ENCODE peak calls at places on chromosomes 6 and 20, in four cellular contexts. C is body of pancreas, B is fibroblast of mammary gland, Z is HFFc6. E is an unnamed sample.

GRCh38 chr6:52390361-52390727 is 28.4 kb downstream of the PAQR8 start:
- DNase-seq in C (peak), B (peak), Z (peak), E (peak)

GRCh38 chr6:166514196-166514595 is 72.3 kb downstream of the RAMACL start:
- DNase-seq in C (no peak), B (no peak), Z (no peak), E (no peak)

GRCh38 chr6:6736753-6737654 is 148.5 kb downstream of the LY86 start:
- DNase-seq in C (no peak), B (peak), Z (peak), E (no peak)

GRCh38 chr6:83114164-83114563 is 46.7 kb downstream of the DOP1A start:
- DNase-seq in C (no peak), B (peak), Z (peak), E (peak)

GRCh38 chr6:118931436-118931835 is 3.5 kb downstream of the MCM9 start:
- DNase-seq in C (no peak), B (no peak), Z (no peak), E (peak)

GRCh38 chr6:4446982-4447381 is 311.6 kb upstream of the ECI2 start:
- DNase-seq in C (no peak), B (peak), Z (peak), E (no peak)

GRCh38 chr6:26187981-26188635 is 100.9 kb downstream of the HFE start:
- DNase-seq in C (no peak), B (no peak), Z (peak), E (peak)

GRCh38 chr20:50663095-50663821 is 28.1 kb downstream of the RIPOR3 start:
- DNase-seq in C (peak), B (no peak), Z (no peak), E (peak)

GRCh38 chr20:31824554-31825313 is 5.6 kb downstream of the MYLK2 start:
- DNase-seq in C (no peak), B (no peak), Z (no peak), E (no peak)

GRCh38 chr6:22113046-22113766 is 183.6 kb downstream of the PRL start:
- DNase-seq in C (peak), B (peak), Z (peak), E (peak)

GRCh38 chr20:24485981-24486380 is 16.6 kb downstream of the SYNDIG1 start:
- DNase-seq in C (no peak), B (no peak), Z (no peak), E (no peak)

GRCh38 chr6:79384845-79385244 is 150.4 kb upstream of the HMGN3 start:
- DNase-seq in C (peak), B (peak), Z (no peak), E (no peak)

GRCh38 chr6:156848533-156848932 is 71.4 kb downstream of the ARID1B start:
- DNase-seq in C (no peak), B (peak), Z (no peak), E (no peak)

GRCh38 chr20:51586005-51586440 is 43.5 kb upstream of the NFATC2 start:
- DNase-seq in C (no peak), B (peak), Z (peak), E (peak)

GRCh38 chr6:72787521-72788031 is 165.7 kb downstream of the KCNQ5 start:
- DNase-seq in C (no peak), B (peak), Z (peak), E (peak)

GRCh38 chr6:26123675-26124549 is 36.7 kb downstream of the HFE start:
- DNase-seq in C (peak), B (peak), Z (peak), E (peak)

GRCh38 chr20:461254-462198 is 807 bp downstream of the TBC1D20 start:
- DNase-seq in C (peak), B (peak), Z (peak), E (peak)

GRCh38 chr6:12232339-12232738 is 57.8 kb upstream of the EDN1 start:
- DNase-seq in C (no peak), B (peak), Z (peak), E (no peak)

GRCh38 chr6:139539852-139540251 is 165.4 kb upstream of the CITED2 start:
- DNase-seq in C (peak), B (peak), Z (peak), E (peak)

GRCh38 chr6:155327326-155328073 is 13.2 kb upstream of the TFB1M start:
- DNase-seq in C (peak), B (peak), Z (peak), E (peak)

GRCh38 chr6:90350689-90351554 is 54.3 kb upstream of the BACH2 start:
- DNase-seq in C (peak), B (no peak), Z (no peak), E (no peak)

GRCh38 chr6:9095671-9096260 is 660.4 kb upstream of the SLC35B3 start:
- DNase-seq in C (no peak), B (no peak), Z (no peak), E (no peak)

GRCh38 chr6:45786243-45786795 is 229.3 kb downstream of the CLIC5 start:
- DNase-seq in C (peak), B (no peak), Z (no peak), E (no peak)

GRCh38 chr20:8757146-8757545 is 311.7 kb upstream of the PLCB4 start:
- DNase-seq in C (no peak), B (peak), Z (peak), E (no peak)

GRCh38 chr6:166604911-166605310 is 18.4 kb upstream of the RAMACL start:
- DNase-seq in C (no peak), B (no peak), Z (no peak), E (no peak)

GRCh38 chr20:3740600-3741301 is 8.3 kb downstream of the HSPA12B start:
- DNase-seq in C (no peak), B (no peak), Z (no peak), E (no peak)

GRCh38 chr6:34459899-34460593 is 5.8 kb upstream of the PACSIN1 start:
- DNase-seq in C (peak), B (peak), Z (no peak), E (peak)

GRCh38 chr6:16095180-16095579 is 33.7 kb upstream of the MYLIP start:
- DNase-seq in C (no peak), B (no peak), Z (no peak), E (no peak)

DNA sequence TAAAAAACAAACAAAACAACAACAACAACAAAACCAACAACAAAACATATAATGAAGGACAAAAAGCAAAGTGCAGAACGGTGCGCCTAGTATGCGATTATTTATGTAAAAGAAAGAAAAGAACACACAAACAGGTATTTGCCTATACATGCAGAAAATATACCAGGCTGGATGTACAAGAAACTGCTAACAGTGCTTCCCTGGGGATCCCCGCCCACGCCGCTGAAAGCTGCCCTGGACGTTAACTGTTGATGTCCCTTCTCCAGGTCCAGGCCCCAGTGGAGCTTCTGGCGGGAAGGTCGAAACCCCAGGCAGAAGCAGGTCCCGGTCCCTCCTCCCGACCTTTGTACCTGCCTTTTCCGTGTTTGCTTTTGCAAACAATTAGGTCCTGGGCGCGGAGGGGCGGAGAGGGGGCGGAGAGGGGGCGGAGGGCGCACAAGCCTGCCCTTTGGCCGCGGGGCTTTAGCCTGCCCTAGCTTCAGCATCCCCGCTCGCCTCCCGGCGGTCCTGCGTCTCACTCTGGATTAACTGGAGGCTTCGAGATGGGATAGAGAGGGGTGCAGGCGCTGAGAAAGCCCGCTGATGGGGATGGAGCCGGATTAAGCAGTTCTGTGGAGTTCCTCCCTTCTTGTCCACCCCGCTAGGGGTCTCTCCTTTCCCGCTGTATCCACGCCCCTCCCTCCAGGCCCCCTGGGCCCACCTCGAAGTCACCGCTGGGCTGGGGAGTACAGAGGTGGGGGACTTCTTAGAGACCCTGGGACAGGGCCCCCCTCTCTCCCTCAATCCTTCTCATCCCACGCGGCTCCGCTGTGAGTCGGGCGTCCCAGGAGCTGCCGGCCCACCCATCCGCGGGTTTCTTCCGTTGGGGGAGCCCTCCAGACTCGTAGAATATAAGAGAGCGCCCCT is 8.2 kb upstream of the AHCY start:
- DNase-seq in C (peak), B (peak), Z (no peak), E (no peak)
- TF ChIP-seq CTCF in C (no peak), B (peak), Z (peak), E (no peak)

GRCh38 chr20:36506253-36506652 is 35.1 kb upstream of the MYL9 start:
- DNase-seq in C (no peak), B (no peak), Z (peak), E (no peak)

GRCh38 chr20:36501367-36502006 is 39.8 kb upstream of the MYL9 start:
- DNase-seq in C (no peak), B (no peak), Z (no peak), E (no peak)

GRCh38 chr20:36507746-36508145 is 33.6 kb upstream of the MYL9 start:
- DNase-seq in C (no peak), B (no peak), Z (no peak), E (peak)

GRCh38 chr20:36499723-36500501 is 41.4 kb upstream of the MYL9 start:
- DNase-seq in C (no peak), B (peak), Z (peak), E (no peak)

DNA sequence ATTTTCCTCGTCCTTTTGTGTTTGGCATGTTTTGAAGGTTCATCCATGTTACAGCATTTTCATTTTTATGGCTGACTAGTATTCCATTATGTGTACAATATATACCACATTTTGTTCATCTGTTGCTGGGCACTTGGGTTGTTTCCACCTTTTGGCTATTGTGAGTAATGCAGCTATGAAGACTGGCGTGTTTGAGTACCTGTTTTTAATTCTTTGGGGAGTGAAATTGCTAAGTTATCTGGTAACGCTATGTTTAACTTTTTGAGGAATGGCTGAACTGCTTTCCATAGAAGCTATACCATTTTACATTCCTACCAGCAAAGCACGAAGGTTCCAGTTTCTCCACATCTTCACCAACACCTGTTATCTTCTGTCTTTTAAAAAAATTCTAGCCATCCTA is 37.0 kb upstream of the MYL9 start:
- DNase-seq in C (no peak), B (no peak), Z (no peak), E (no peak)
- TF ChIP-seq CTCF in C (no peak), B (no peak), Z (peak), E (no peak)

GRCh38 chr20:57310821-57311514 is 18.6 kb upstream of the SPO11 start:
- DNase-seq in C (no peak), B (no peak), Z (no peak), E (no peak)
- TF ChIP-seq CTCF in C (no peak), B (no peak), Z (no peak), E (no peak)

DNA sequence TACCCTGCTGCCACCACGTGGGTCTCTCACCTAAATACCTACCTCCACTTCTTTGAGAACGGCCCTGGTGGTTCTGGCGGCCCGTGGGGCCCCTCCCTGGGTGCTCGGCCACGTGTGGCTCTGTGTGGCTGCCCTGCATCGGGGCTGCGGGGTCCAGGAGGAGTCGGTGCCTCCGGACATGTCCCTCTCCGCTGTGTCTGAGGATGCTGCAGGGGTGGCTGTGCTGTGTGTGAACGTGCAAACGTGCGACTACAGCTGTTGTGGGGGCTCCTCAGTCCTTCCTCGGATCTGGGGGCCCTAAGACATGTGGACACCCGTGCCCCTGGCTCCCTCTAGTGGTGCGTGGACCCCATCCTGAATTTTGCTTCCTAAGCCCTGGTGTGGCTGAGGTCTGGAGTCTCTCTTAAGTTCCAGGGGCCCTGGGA is 691.8 kb downstream of the QKI start:
- DNase-seq in C (no peak), B (peak), Z (no peak), E (no peak)
- TF ChIP-seq CTCF in C (no peak), B (peak), Z (peak), E (no peak)

GRCh38 chr6:69980624-69981023 is 114.3 kb downstream of the COL19A1 start:
- DNase-seq in C (no peak), B (no peak), Z (no peak), E (no peak)
- TF ChIP-seq CTCF in C (no peak), B (no peak), Z (no peak), E (no peak)

GRCh38 chr6:142387997-142388815 is 86.4 kb downstream of the ADGRG6 start:
- DNase-seq in C (no peak), B (peak), Z (peak), E (peak)
- TF ChIP-seq CTCF in C (peak), B (peak), Z (peak), E (peak)

E was measured in epithelial cell of esophagus.